ENCODE peak calls at places on chromosomes 11 and 22, in eight cellular contexts. One of them, this sample, is unnamed.

GRCh38 chr11:74820763-74821162 is 72.1 kb downstream of the RNF169 start:
- DNase-seq in CD8-positive, alpha-beta memory T cell: no peak
- DNase-seq in left lung: no peak
- DNase-seq in right atrium auricular region: no peak
- DNase-seq in tibial nerve: no peak
- DNase-seq in MM.1S: no peak
- DNase-seq in HCT116: no peak
- DNase-seq in effector memory CD4-positive, alpha-beta T cell: no peak
- DNase-seq in this sample: no peak

GRCh38 chr22:48756146-48757111 is 1071.2 kb downstream of the BRD1 start:
- DNase-seq in CD8-positive, alpha-beta memory T cell: no peak
- DNase-seq in left lung: no peak
- DNase-seq in right atrium auricular region: peak
- DNase-seq in tibial nerve: peak
- DNase-seq in MM.1S: no peak
- DNase-seq in HCT116: no peak
- DNase-seq in effector memory CD4-positive, alpha-beta T cell: no peak
- DNase-seq in this sample: no peak

GRCh38 chr22:31647516-31647915 is 14.5 kb downstream of the PISD start:
- DNase-seq in CD8-positive, alpha-beta memory T cell: no peak
- DNase-seq in left lung: no peak
- DNase-seq in right atrium auricular region: no peak
- DNase-seq in tibial nerve: no peak
- DNase-seq in MM.1S: no peak
- DNase-seq in HCT116: no peak
- DNase-seq in effector memory CD4-positive, alpha-beta T cell: no peak
- DNase-seq in this sample: no peak

GRCh38 chr22:50086526-50086925 is 1.3 kb upstream of the MLC1 start:
- DNase-seq in CD8-positive, alpha-beta memory T cell: no peak
- DNase-seq in left lung: no peak
- DNase-seq in right atrium auricular region: no peak
- DNase-seq in tibial nerve: no peak
- DNase-seq in MM.1S: no peak
- DNase-seq in HCT116: no peak
- DNase-seq in effector memory CD4-positive, alpha-beta T cell: no peak
- DNase-seq in this sample: no peak

GRCh38 chr11:27218498-27219038 is 144.4 kb downstream of the CCDC34 start:
- DNase-seq in CD8-positive, alpha-beta memory T cell: no peak
- DNase-seq in left lung: no peak
- DNase-seq in right atrium auricular region: no peak
- DNase-seq in tibial nerve: no peak
- DNase-seq in MM.1S: no peak
- DNase-seq in HCT116: no peak
- DNase-seq in effector memory CD4-positive, alpha-beta T cell: no peak
- DNase-seq in this sample: no peak

GRCh38 chr11:76824980-76825725 is 35.6 kb upstream of the ACER3 start:
- DNase-seq in CD8-positive, alpha-beta memory T cell: no peak
- DNase-seq in left lung: no peak
- DNase-seq in right atrium auricular region: no peak
- DNase-seq in tibial nerve: no peak
- DNase-seq in MM.1S: no peak
- DNase-seq in HCT116: no peak
- DNase-seq in effector memory CD4-positive, alpha-beta T cell: no peak
- DNase-seq in this sample: no peak

GRCh38 chr11:57240757-57241156 is 3.7 kb upstream of the APLNR start:
- DNase-seq in CD8-positive, alpha-beta memory T cell: no peak
- DNase-seq in left lung: no peak
- DNase-seq in right atrium auricular region: peak
- DNase-seq in tibial nerve: no peak
- DNase-seq in MM.1S: no peak
- DNase-seq in HCT116: no peak
- DNase-seq in effector memory CD4-positive, alpha-beta T cell: no peak
- DNase-seq in this sample: no peak

GRCh38 chr11:15649371-15650104 is 534.8 kb downstream of the INSC start:
- DNase-seq in CD8-positive, alpha-beta memory T cell: no peak
- DNase-seq in left lung: no peak
- DNase-seq in right atrium auricular region: no peak
- DNase-seq in tibial nerve: no peak
- DNase-seq in MM.1S: no peak
- DNase-seq in HCT116: no peak
- DNase-seq in effector memory CD4-positive, alpha-beta T cell: no peak
- DNase-seq in this sample: no peak

GRCh38 chr11:10798330-10798980 is 10.3 kb downstream of the EIF4G2 start:
- DNase-seq in CD8-positive, alpha-beta memory T cell: no peak
- DNase-seq in left lung: no peak
- DNase-seq in right atrium auricular region: no peak
- DNase-seq in tibial nerve: no peak
- DNase-seq in MM.1S: no peak
- DNase-seq in HCT116: no peak
- DNase-seq in effector memory CD4-positive, alpha-beta T cell: no peak
- DNase-seq in this sample: no peak

GRCh38 chr11:34631737-34632104 is 10.8 kb downstream of the EHF start:
- DNase-seq in CD8-positive, alpha-beta memory T cell: no peak
- DNase-seq in left lung: no peak
- DNase-seq in right atrium auricular region: no peak
- DNase-seq in tibial nerve: no peak
- DNase-seq in MM.1S: no peak
- DNase-seq in HCT116: no peak
- DNase-seq in effector memory CD4-positive, alpha-beta T cell: no peak
- DNase-seq in this sample: no peak

GRCh38 chr11:71340076-71340606 is 87.8 kb upstream of the SHANK2 start:
- DNase-seq in CD8-positive, alpha-beta memory T cell: no peak
- DNase-seq in left lung: no peak
- DNase-seq in right atrium auricular region: no peak
- DNase-seq in tibial nerve: no peak
- DNase-seq in MM.1S: no peak
- DNase-seq in HCT116: no peak
- DNase-seq in effector memory CD4-positive, alpha-beta T cell: no peak
- DNase-seq in this sample: no peak

GRCh38 chr22:26503758-26504157 is 8.5 kb downstream of the TFIP11 start:
- DNase-seq in CD8-positive, alpha-beta memory T cell: no peak
- DNase-seq in left lung: no peak
- DNase-seq in right atrium auricular region: no peak
- DNase-seq in tibial nerve: no peak
- DNase-seq in MM.1S: peak
- DNase-seq in HCT116: no peak
- DNase-seq in effector memory CD4-positive, alpha-beta T cell: no peak
- DNase-seq in this sample: no peak

GRCh38 chr11:121282376-121282775 is 10.2 kb upstream of the SC5D start:
- DNase-seq in CD8-positive, alpha-beta memory T cell: no peak
- DNase-seq in left lung: no peak
- DNase-seq in right atrium auricular region: no peak
- DNase-seq in tibial nerve: no peak
- DNase-seq in MM.1S: no peak
- DNase-seq in HCT116: no peak
- DNase-seq in effector memory CD4-positive, alpha-beta T cell: no peak
- DNase-seq in this sample: no peak

GRCh38 chr11:118108513-118108912 is 21.8 kb upstream of the SMIM35 start:
- DNase-seq in CD8-positive, alpha-beta memory T cell: no peak
- DNase-seq in left lung: no peak
- DNase-seq in right atrium auricular region: no peak
- DNase-seq in tibial nerve: no peak
- DNase-seq in MM.1S: no peak
- DNase-seq in HCT116: no peak
- DNase-seq in effector memory CD4-positive, alpha-beta T cell: no peak
- DNase-seq in this sample: no peak

GRCh38 chr22:48654492-48654891 is 1173.2 kb downstream of the BRD1 start:
- DNase-seq in CD8-positive, alpha-beta memory T cell: no peak
- DNase-seq in left lung: no peak
- DNase-seq in right atrium auricular region: no peak
- DNase-seq in tibial nerve: no peak
- DNase-seq in MM.1S: no peak
- DNase-seq in HCT116: no peak
- DNase-seq in effector memory CD4-positive, alpha-beta T cell: no peak
- DNase-seq in this sample: no peak

GRCh38 chr11:3107608-3108182 is 50.5 kb upstream of the CARS1 start:
- DNase-seq in CD8-positive, alpha-beta memory T cell: no peak
- DNase-seq in left lung: peak
- DNase-seq in right atrium auricular region: no peak
- DNase-seq in tibial nerve: peak
- DNase-seq in MM.1S: no peak
- DNase-seq in HCT116: no peak
- DNase-seq in effector memory CD4-positive, alpha-beta T cell: no peak
- DNase-seq in this sample: peak

GRCh38 chr11:1300569-1301187 is 8.8 kb downstream of the TOLLIP start:
- DNase-seq in CD8-positive, alpha-beta memory T cell: no peak
- DNase-seq in left lung: no peak
- DNase-seq in right atrium auricular region: no peak
- DNase-seq in tibial nerve: no peak
- DNase-seq in MM.1S: no peak
- DNase-seq in HCT116: no peak
- DNase-seq in effector memory CD4-positive, alpha-beta T cell: no peak
- DNase-seq in this sample: no peak

GRCh38 chr11:1300121-1300520 is 9.3 kb downstream of the TOLLIP start:
- DNase-seq in CD8-positive, alpha-beta memory T cell: no peak
- DNase-seq in left lung: no peak
- DNase-seq in right atrium auricular region: no peak
- DNase-seq in tibial nerve: no peak
- DNase-seq in MM.1S: no peak
- DNase-seq in HCT116: no peak
- DNase-seq in effector memory CD4-positive, alpha-beta T cell: no peak
- DNase-seq in this sample: no peak

GRCh38 chr11:1299621-1300020 is 9.8 kb downstream of the TOLLIP start:
- DNase-seq in CD8-positive, alpha-beta memory T cell: no peak
- DNase-seq in left lung: peak
- DNase-seq in right atrium auricular region: no peak
- DNase-seq in tibial nerve: no peak
- DNase-seq in MM.1S: no peak
- DNase-seq in HCT116: no peak
- DNase-seq in effector memory CD4-positive, alpha-beta T cell: no peak
- DNase-seq in this sample: no peak

GRCh38 chr11:1297576-1298473 is 11.6 kb downstream of the TOLLIP start:
- DNase-seq in CD8-positive, alpha-beta memory T cell: no peak
- DNase-seq in left lung: peak
- DNase-seq in right atrium auricular region: no peak
- DNase-seq in tibial nerve: no peak
- DNase-seq in MM.1S: no peak
- DNase-seq in HCT116: no peak
- DNase-seq in effector memory CD4-positive, alpha-beta T cell: no peak
- DNase-seq in this sample: peak

DNA sequence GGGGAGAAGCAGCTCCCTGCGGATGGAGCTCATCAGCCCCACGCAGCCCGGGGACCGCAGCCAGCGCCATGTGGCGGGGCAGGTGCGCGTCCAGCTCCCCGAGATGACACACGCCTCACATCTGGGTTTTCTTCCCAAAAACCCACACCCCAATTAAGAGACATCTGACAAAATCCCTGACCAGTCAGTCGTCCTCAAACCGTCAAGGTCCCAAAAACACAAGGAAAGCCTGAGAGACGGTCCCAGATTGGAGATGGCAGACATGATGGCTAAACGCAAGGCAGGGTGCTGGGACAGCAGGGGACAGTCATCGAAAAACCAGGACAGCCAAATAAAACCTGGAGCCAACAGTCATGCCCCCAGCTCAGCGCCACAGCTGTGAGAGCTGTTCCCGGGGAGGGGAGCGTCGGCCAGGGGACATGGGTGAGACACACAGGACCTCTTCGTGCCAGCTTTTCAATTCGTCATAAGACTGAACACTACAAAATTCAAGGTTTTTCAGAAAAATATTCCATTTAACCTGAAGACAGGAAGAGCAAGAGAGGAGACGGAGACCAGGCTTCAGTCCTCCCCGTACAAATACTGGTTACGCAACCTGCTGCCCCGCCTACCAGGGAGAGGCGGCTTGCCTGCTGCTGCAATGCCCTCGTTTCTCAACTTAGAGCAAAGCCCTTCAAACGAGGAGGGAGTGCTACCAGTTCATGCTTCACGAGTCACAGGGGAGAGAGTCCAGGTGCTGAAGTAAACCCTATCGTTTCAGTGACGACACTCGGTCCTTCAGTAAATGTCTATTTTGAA is 10.5 kb downstream of the TOLLIP start:
- DNase-seq in CD8-positive, alpha-beta memory T cell: no peak
- DNase-seq in left lung: peak
- DNase-seq in right atrium auricular region: peak
- DNase-seq in tibial nerve: peak
- DNase-seq in MM.1S: no peak
- DNase-seq in HCT116: no peak
- DNase-seq in effector memory CD4-positive, alpha-beta T cell: no peak
- DNase-seq in this sample: peak
- H3K27ac ChIP-seq in CD8-positive, alpha-beta memory T cell: no peak
- H3K27ac ChIP-seq in left lung: peak
- H3K27ac ChIP-seq in right atrium auricular region: peak
- H3K27ac ChIP-seq in tibial nerve: peak
- H3K27ac ChIP-seq in MM.1S: no peak
- H3K27ac ChIP-seq in HCT116: no peak
- H3K27ac ChIP-seq in effector memory CD4-positive, alpha-beta T cell: no peak
- H3K27ac ChIP-seq in this sample: peak

DNA sequence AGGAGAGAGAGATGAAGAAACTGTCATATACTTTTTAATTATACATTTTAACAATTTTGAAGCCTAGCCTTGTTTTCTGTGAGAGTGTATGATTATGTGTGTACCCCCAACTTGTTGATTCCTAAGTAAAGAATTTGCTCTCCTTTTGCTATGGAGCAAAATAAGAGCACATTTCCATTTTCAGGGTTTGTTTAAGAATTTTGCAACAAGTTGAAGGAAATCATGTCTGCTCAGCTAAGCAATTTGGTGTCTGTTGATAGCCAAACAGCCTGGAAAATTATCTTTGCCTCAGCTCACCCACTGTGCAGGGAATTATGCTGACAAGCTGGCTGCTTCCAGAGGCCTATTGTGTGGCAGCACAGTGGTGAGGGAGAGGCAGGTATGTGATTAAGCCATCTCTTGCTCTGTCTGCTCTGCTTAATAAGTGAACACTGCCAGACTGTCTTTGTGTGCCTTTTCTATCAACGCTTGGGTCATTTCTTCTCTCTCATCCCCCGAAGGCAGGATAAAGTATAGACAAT is 135.1 kb upstream of the TTC12 start:
- DNase-seq in CD8-positive, alpha-beta memory T cell: no peak
- DNase-seq in left lung: no peak
- DNase-seq in right atrium auricular region: peak
- DNase-seq in tibial nerve: no peak
- DNase-seq in MM.1S: no peak
- DNase-seq in HCT116: no peak
- DNase-seq in effector memory CD4-positive, alpha-beta T cell: no peak
- DNase-seq in this sample: no peak
- H3K27ac ChIP-seq in CD8-positive, alpha-beta memory T cell: no peak
- H3K27ac ChIP-seq in left lung: no peak
- H3K27ac ChIP-seq in right atrium auricular region: no peak
- H3K27ac ChIP-seq in tibial nerve: no peak
- H3K27ac ChIP-seq in MM.1S: no peak
- H3K27ac ChIP-seq in HCT116: no peak
- H3K27ac ChIP-seq in effector memory CD4-positive, alpha-beta T cell: no peak
- H3K27ac ChIP-seq in this sample: no peak

GRCh38 chr11:36313750-36314500 is 17.8 kb downstream of the PRR5L start:
- DNase-seq in CD8-positive, alpha-beta memory T cell: no peak
- DNase-seq in left lung: no peak
- DNase-seq in right atrium auricular region: no peak
- DNase-seq in tibial nerve: no peak
- DNase-seq in MM.1S: no peak
- DNase-seq in HCT116: no peak
- DNase-seq in effector memory CD4-positive, alpha-beta T cell: no peak
- DNase-seq in this sample: no peak
- H3K27ac ChIP-seq in CD8-positive, alpha-beta memory T cell: no peak
- H3K27ac ChIP-seq in left lung: no peak
- H3K27ac ChIP-seq in right atrium auricular region: no peak
- H3K27ac ChIP-seq in tibial nerve: no peak
- H3K27ac ChIP-seq in MM.1S: no peak
- H3K27ac ChIP-seq in HCT116: no peak
- H3K27ac ChIP-seq in effector memory CD4-positive, alpha-beta T cell: no peak
- H3K27ac ChIP-seq in this sample: no peak

GRCh38 chr11:66328307-66329144 is 7.7 kb downstream of the RIN1 start:
- DNase-seq in CD8-positive, alpha-beta memory T cell: peak
- DNase-seq in left lung: peak
- DNase-seq in right atrium auricular region: peak
- DNase-seq in tibial nerve: peak
- DNase-seq in MM.1S: peak
- DNase-seq in HCT116: peak
- DNase-seq in effector memory CD4-positive, alpha-beta T cell: peak
- DNase-seq in this sample: peak
- H3K27ac ChIP-seq in CD8-positive, alpha-beta memory T cell: peak
- H3K27ac ChIP-seq in left lung: peak
- H3K27ac ChIP-seq in right atrium auricular region: peak
- H3K27ac ChIP-seq in tibial nerve: peak
- H3K27ac ChIP-seq in MM.1S: no peak
- H3K27ac ChIP-seq in HCT116: peak
- H3K27ac ChIP-seq in effector memory CD4-positive, alpha-beta T cell: no peak
- H3K27ac ChIP-seq in this sample: no peak